ENCODE peak calls at places on chromosome 6, in ten cellular contexts. M is fibroblast of lung, A is breast epithelium, U is foreskin keratinocyte, G is A549, T is uterus, V is esophagus squamous epithelium, K is cardiac muscle cell, P is heart left ventricle, B is endodermal cell. E is an unnamed sample. For H3K4me1, the result is how much of the 10 kb centered on the place peaks cover.

GRCh38 chr6:120202878-120203277 is 853.3 kb upstream of the MAN1A1 start:
- DNase-seq in M (no peak), P (no peak), G (no peak), T (no peak), U (peak), K (no peak), A (no peak), B (no peak), V (no peak), E (no peak)

GRCh38 chr6:35518566-35519312 is 6.0 kb upstream of the TULP1 start:
- DNase-seq in V (no peak), M (no peak), T (no peak), U (no peak), K (no peak), B (no peak), A (no peak), G (no peak), P (no peak), E (no peak)

GRCh38 chr6:137846274-137846673 is 20.8 kb upstream of the TNFAIP3 start:
- DNase-seq in G (no peak), V (no peak), B (no peak), P (no peak), M (no peak), K (no peak), U (no peak), A (no peak), T (no peak), E (no peak)

GRCh38 chr6:17470953-17471335 is 77.5 kb downstream of the CAP2 start:
- DNase-seq in T (no peak), U (peak), K (no peak), V (no peak), B (no peak), G (peak), A (no peak), M (peak), P (no peak), E (no peak)

GRCh38 chr6:134115715-134116074 is 63.3 kb upstream of the SLC2A12 start:
- DNase-seq in V (no peak), M (no peak), P (no peak), K (no peak), T (no peak), B (no peak), A (no peak), U (no peak), G (no peak), E (no peak)

GRCh38 chr6:47144306-47144705 is 102.2 kb upstream of the ADGRF1 start:
- DNase-seq in G (no peak), T (no peak), V (no peak), B (no peak), A (no peak), K (no peak), M (peak), U (no peak), P (no peak), E (no peak)

GRCh38 chr6:53854843-53855567 is 60.2 kb downstream of the LRRC1 start:
- DNase-seq in K (no peak), B (no peak), G (peak), M (no peak), T (no peak), V (no peak), A (no peak), P (no peak), U (peak), E (no peak)

GRCh38 chr6:18371576-18371975 is 15.6 kb upstream of the RNF144B start:
- DNase-seq in A (no peak), K (no peak), G (no peak), M (no peak), P (no peak), T (no peak), V (no peak), U (no peak), B (no peak), E (no peak)

GRCh38 chr6:168116975-168117899 is 38.2 kb upstream of the FRMD1 start:
- DNase-seq in A (peak), T (peak), U (no peak), M (no peak), V (no peak), B (peak), P (no peak), K (no peak), G (no peak), E (no peak)

GRCh38 chr6:33794910-33795615 is 6.1 kb upstream of the LEMD2 start:
- DNase-seq in T (no peak), B (peak), K (no peak), V (no peak), G (no peak), P (no peak), M (no peak), U (no peak), A (no peak), E (no peak)

GRCh38 chr6:41732601-41733348 is 2.6 kb downstream of the TFEB start:
- DNase-seq in P (peak), G (no peak), T (no peak), A (no peak), B (peak), M (no peak), U (peak), K (no peak), V (no peak), E (no peak)

GRCh38 chr6:26195376-26195923 is 108.2 kb downstream of the HFE start:
- DNase-seq in U (peak), T (peak), P (peak), B (peak), K (peak), G (peak), A (peak), V (no peak), M (peak), E (peak)

GRCh38 chr6:56021943-56022342 is 146.6 kb upstream of the BMP5 start:
- DNase-seq in K (no peak), T (no peak), M (peak), P (no peak), V (no peak), B (peak), G (no peak), A (no peak), U (no peak), E (no peak)

GRCh38 chr6:84798257-84798656 is 33.9 kb upstream of the TBX18 start:
- DNase-seq in P (no peak), A (no peak), K (no peak), G (no peak), T (no peak), U (no peak), B (no peak), M (no peak), V (no peak), E (no peak)

GRCh38 chr6:167906899-167907298 is 80.2 kb downstream of the AFDN start:
- DNase-seq in A (peak), K (peak), P (peak), V (no peak), M (peak), G (no peak), U (peak), B (peak), T (no peak), E (no peak)

GRCh38 chr6:140071601-140072062 is 697.2 kb upstream of the CITED2 start:
- DNase-seq in K (no peak), B (no peak), V (no peak), P (no peak), G (no peak), U (peak), T (no peak), M (peak), A (no peak), E (no peak)

GRCh38 chr6:143603474-143603873 is 74.3 kb upstream of the PHACTR2 start:
- DNase-seq in B (no peak), M (no peak), G (no peak), A (no peak), V (no peak), U (no peak), T (no peak), K (no peak), P (no peak), E (no peak)

GRCh38 chr6:44000164-44000842 is 126.9 kb downstream of the MRPL14 start:
- DNase-seq in M (peak), V (no peak), A (no peak), P (no peak), B (peak), K (no peak), T (no peak), U (peak), G (no peak), E (no peak)

GRCh38 chr6:8066108-8066507 is 1.9 kb upstream of the BLOC1S5 start:
- DNase-seq in M (no peak), K (no peak), A (no peak), U (no peak), P (no peak), V (no peak), B (peak), T (no peak), G (no peak), E (no peak)

GRCh38 chr6:30847421-30847970 is 36.8 kb upstream of the DDR1 start:
- DNase-seq in U (no peak), A (no peak), G (no peak), T (no peak), V (no peak), B (peak), M (no peak), P (no peak), K (no peak), E (peak)

GRCh38 chr6:155455766-155456165 is at the start of gene NOX3:
- DNase-seq in T (no peak), B (no peak), M (no peak), V (no peak), K (no peak), G (no peak), U (no peak), A (no peak), P (no peak), E (no peak)

GRCh38 chr6:157236040-157236725 is 87.1 kb downstream of the TMEM242 start:
- DNase-seq in V (no peak), T (no peak), M (no peak), G (no peak), B (no peak), P (no peak), K (peak), U (no peak), A (no peak), E (peak)

GRCh38 chr6:41663558-41663957 is 25.3 kb downstream of the MDFI start:
- DNase-seq in T (no peak), A (no peak), B (no peak), U (no peak), P (no peak), K (no peak), G (no peak), M (no peak), V (no peak), E (no peak)

GRCh38 chr6:30965140-30965601 is 18.3 kb upstream of the MUC21 start:
- DNase-seq in B (no peak), G (no peak), K (no peak), U (no peak), M (no peak), V (no peak), A (no peak), P (no peak), T (no peak), E (no peak)

GRCh38 chr6:159422041-159422984 is 253.1 kb downstream of the FNDC1 start:
- DNase-seq in M (peak), T (no peak), G (no peak), K (no peak), U (no peak), B (no peak), A (no peak), V (no peak), P (no peak), E (no peak)

GRCh38 chr6:112481256-112481655 is 134.1 kb downstream of the RFPL4B start:
- DNase-seq in T (no peak), G (no peak), V (no peak), K (no peak), U (no peak), A (no peak), M (no peak), B (no peak), P (no peak), E (no peak)

GRCh38 chr6:100267721-100268123 is 197.0 kb downstream of the SIM1 start:
- DNase-seq in A (no peak), T (no peak), P (no peak), M (peak), G (no peak), B (no peak), U (no peak), V (no peak), K (no peak), E (no peak)

GRCh38 chr6:13234130-13234529 is 94.2 kb downstream of the TBC1D7 start:
- DNase-seq in K (no peak), M (peak), T (no peak), U (peak), A (no peak), B (no peak), G (no peak), P (no peak), V (no peak), E (no peak)

GRCh38 chr6:4210619-4211419 is 75.4 kb upstream of the ECI2 start:
- DNase-seq in B (peak), U (peak), G (peak), M (peak), T (peak), V (no peak), K (peak), A (peak), P (peak), E (peak)

GRCh38 chr6:142846883-142847287 is 98.1 kb downstream of the HIVEP2 start:
- DNase-seq in T (peak), G (peak), U (peak), K (no peak), B (peak), V (no peak), A (no peak), P (peak), M (peak), E (no peak)

GRCh38 chr6:11322252-11322885 is 89.9 kb upstream of the NEDD9 start:
- DNase-seq in A (no peak), T (no peak), V (no peak), K (no peak), G (no peak), M (no peak), U (peak), P (no peak), B (no peak), E (no peak)

GRCh38 chr6:47097092-47097945 is 55.2 kb upstream of the ADGRF1 start:
- DNase-seq in V (no peak), G (peak), T (peak), U (peak), P (peak), K (peak), M (peak), A (no peak), B (peak), E (peak)

DNA sequence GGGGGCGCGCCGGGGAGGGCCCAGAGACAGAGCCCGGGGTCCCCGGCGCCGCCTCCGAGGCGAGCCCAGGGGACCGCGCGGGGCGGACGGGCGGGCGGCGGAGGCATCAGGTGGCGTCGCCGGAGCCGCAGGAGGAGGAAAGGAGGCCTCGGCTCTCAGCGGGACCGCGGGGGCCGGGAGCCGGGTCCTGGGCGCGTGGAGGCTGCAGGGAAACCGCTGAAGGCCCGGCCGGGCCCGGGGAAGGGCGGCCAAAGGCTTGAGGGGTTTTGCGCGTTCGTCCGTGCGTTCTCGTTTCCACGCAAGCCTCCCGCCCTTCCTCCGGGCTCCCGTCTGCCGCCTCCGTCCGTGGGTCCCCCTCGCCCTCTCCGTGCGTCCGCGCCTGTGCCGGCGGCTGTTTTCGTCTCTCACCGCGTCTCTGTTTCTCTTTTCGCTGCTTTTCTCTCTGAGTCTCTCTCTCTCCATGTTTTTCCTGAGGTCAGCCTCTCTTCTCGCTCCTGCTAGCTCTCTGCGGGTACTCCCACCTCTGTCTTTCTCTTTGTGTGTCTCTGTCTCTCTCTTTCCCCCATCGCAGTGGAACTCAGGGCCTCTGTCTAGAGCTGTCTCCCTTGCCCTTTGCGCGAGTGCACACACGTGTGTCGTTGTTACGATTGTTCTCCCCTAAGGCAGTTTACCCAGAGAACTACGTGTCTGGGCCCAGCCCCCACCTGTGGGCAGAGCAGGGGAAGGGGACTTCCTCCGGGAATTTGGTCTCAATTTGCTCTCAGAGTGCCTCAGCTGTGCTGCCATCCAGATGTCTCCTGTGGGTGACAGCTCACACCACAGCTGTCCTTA is 2.1 kb downstream of the IRF4 start:
- DNase-seq in V (no peak), B (peak), A (no peak), M (no peak), P (no peak), U (no peak), G (no peak), K (peak), T (no peak), E (no peak)
- H3K4me1 ChIP-seq in V (under half), B (under half), A (under half), M (under half), P (under half), U (under half), G (under half), K (under half), T (under half), E (under half)

GRCh38 chr6:15602144-15602543 is 60.7 kb downstream of the DTNBP1 start:
- DNase-seq in M (no peak), G (no peak), U (no peak), T (no peak), A (no peak), B (no peak), P (peak), V (no peak), K (no peak), E (peak)
- H3K4me1 ChIP-seq in M (under half), G (under half), U (under half), T (under half), A (under half), B (under half), P (under half), V (under half), K (under half), E (under half)

DNA sequence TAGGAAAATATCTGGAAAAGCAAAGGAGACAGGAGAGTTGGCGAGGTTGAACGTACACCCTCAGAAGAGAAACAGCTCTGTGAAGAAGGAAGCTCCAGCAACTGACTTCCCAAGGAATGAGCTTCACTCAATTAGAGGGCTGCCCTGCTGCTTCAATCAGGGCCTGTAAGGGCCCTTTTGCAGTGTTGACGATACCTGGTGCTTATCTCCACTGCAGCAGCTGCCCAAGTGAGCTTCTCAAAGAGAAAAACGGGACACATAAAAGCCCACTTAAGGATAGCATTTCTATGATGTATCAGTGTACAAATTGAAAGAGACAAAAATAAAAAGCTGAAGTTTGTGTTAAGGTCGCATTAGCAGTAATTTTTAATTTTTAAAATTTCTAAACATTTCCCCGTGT is 16.4 kb downstream of the SEC63 start:
- DNase-seq in G (no peak), T (no peak), P (no peak), V (no peak), A (no peak), U (no peak), M (no peak), K (peak), B (peak), E (no peak)
- H3K4me1 ChIP-seq in G (under half), T (under half), P (under half), V (under half), A (under half), U (under half), M (under half), K (under half), B (under half), E (under half)

GRCh38 chr6:1870267-1870666 is 260.6 kb downstream of the FOXC1 start:
- DNase-seq in T (no peak), B (no peak), M (no peak), K (no peak), G (no peak), U (no peak), V (no peak), P (no peak), A (no peak), E (no peak)
- H3K4me1 ChIP-seq in T (under half), B (under half), M (under half), K (half or more), G (under half), U (under half), V (under half), P (under half), A (under half), E (under half)

GRCh38 chr6:90195094-90195793 is 101.4 kb downstream of the BACH2 start:
- DNase-seq in A (no peak), U (no peak), T (no peak), B (no peak), V (no peak), P (no peak), M (no peak), K (no peak), G (no peak), E (no peak)

GRCh38 chr6:90192857-90193256 is 103.8 kb downstream of the BACH2 start:
- DNase-seq in P (no peak), K (no peak), V (no peak), U (no peak), T (no peak), A (no peak), G (no peak), B (no peak), M (no peak), E (no peak)

GRCh38 chr6:90190752-90191393 is 105.8 kb downstream of the BACH2 start:
- DNase-seq in T (no peak), P (no peak), K (no peak), V (no peak), G (no peak), A (no peak), U (no peak), B (no peak), M (no peak), E (no peak)

GRCh38 chr6:90194371-90194841 is 102.2 kb downstream of the BACH2 start:
- DNase-seq in K (no peak), P (no peak), T (no peak), A (no peak), G (no peak), M (peak), V (no peak), B (no peak), U (peak), E (no peak)

GRCh38 chr6:90193359-90193758 is 103.3 kb downstream of the BACH2 start:
- DNase-seq in V (no peak), P (no peak), M (no peak), G (no peak), T (no peak), U (no peak), B (no peak), A (no peak), K (no peak), E (no peak)
- H3K4me1 ChIP-seq in V (under half), P (under half), M (under half), G (under half), T (under half), U (under half), B (under half), A (under half), K (under half), E (under half)